ENCODE peak calls at places on chromosome 22, in six cellular contexts. One of them, this sample, is unnamed.
A peak's percentile ranks its signal among the peaks of the same experiment; 100 is the strongest.

GRCh38 chr22:36860821-36861659 is at the start of gene NCF4:
- DNase-seq in PC-3: no peak
- DNase-seq in NB4: peak; percentile 98
- DNase-seq in endothelial cell of umbilical vein: no peak
- DNase-seq in testis: peak; percentile 58
- DNase-seq in AG09319: no peak
- DNase-seq in this sample: no peak

GRCh38 chr22:27647540-27647939 is 154.0 kb downstream of the MN1 start:
- DNase-seq in PC-3: no peak
- DNase-seq in NB4: no peak
- DNase-seq in endothelial cell of umbilical vein: no peak
- DNase-seq in testis: no peak
- DNase-seq in AG09319: no peak
- DNase-seq in this sample: no peak

GRCh38 chr22:49056301-49056700 is 771.4 kb downstream of the BRD1 start:
- DNase-seq in AG09319: no peak
- DNase-seq in testis: no peak
- DNase-seq in endothelial cell of umbilical vein: no peak
- DNase-seq in NB4: no peak
- DNase-seq in PC-3: no peak
- DNase-seq in this sample: no peak

GRCh38 chr22:30204742-30205111 is 41.8 kb downstream of the LIF start:
- DNase-seq in AG09319: peak; percentile 89
- DNase-seq in endothelial cell of umbilical vein: no peak
- DNase-seq in testis: peak; percentile 67
- DNase-seq in PC-3: no peak
- DNase-seq in NB4: no peak
- DNase-seq in this sample: no peak

GRCh38 chr22:17091851-17092250 is 7.1 kb downstream of the IL17RA start:
- DNase-seq in AG09319: no peak
- DNase-seq in endothelial cell of umbilical vein: no peak
- DNase-seq in NB4: no peak
- DNase-seq in testis: no peak
- DNase-seq in PC-3: no peak
- DNase-seq in this sample: no peak

GRCh38 chr22:49239264-49240015 is 588.2 kb downstream of the BRD1 start:
- DNase-seq in endothelial cell of umbilical vein: no peak
- DNase-seq in NB4: no peak
- DNase-seq in PC-3: no peak
- DNase-seq in AG09319: no peak
- DNase-seq in testis: peak; percentile 6
- DNase-seq in this sample: peak; percentile 77

GRCh38 chr22:23649071-23649501 is 17.0 kb upstream of the DRICH1 start:
- DNase-seq in endothelial cell of umbilical vein: no peak
- DNase-seq in NB4: no peak
- DNase-seq in AG09319: no peak
- DNase-seq in PC-3: no peak
- DNase-seq in testis: no peak
- DNase-seq in this sample: no peak

GRCh38 chr22:37045958-37046357 is 5.6 kb upstream of the KCTD17 start:
- DNase-seq in PC-3: peak; percentile 18
- DNase-seq in NB4: peak; percentile 35
- DNase-seq in testis: no peak
- DNase-seq in AG09319: no peak
- DNase-seq in endothelial cell of umbilical vein: peak; percentile 42
- DNase-seq in this sample: no peak

GRCh38 chr22:33803371-33803770 is 116.9 kb downstream of the LARGE1 start:
- DNase-seq in PC-3: peak; percentile 3
- DNase-seq in endothelial cell of umbilical vein: no peak
- DNase-seq in AG09319: peak; percentile 71
- DNase-seq in NB4: peak; percentile 76
- DNase-seq in testis: no peak
- DNase-seq in this sample: no peak

GRCh38 chr22:30251661-30252226 is 5.2 kb upstream of the LIF start:
- DNase-seq in testis: no peak
- DNase-seq in AG09319: no peak
- DNase-seq in PC-3: peak; percentile 60
- DNase-seq in NB4: no peak
- DNase-seq in endothelial cell of umbilical vein: no peak
- DNase-seq in this sample: no peak

GRCh38 chr22:22038178-22038880 is 55.7 kb upstream of the TOP3B start:
- DNase-seq in endothelial cell of umbilical vein: no peak
- DNase-seq in NB4: no peak
- DNase-seq in PC-3: no peak
- DNase-seq in AG09319: no peak
- DNase-seq in testis: no peak
- DNase-seq in this sample: no peak

GRCh38 chr22:36977401-36977861 is 41.8 kb downstream of the TST start:
- DNase-seq in PC-3: peak; percentile 6
- DNase-seq in testis: peak; percentile 81
- DNase-seq in endothelial cell of umbilical vein: peak; percentile 19
- DNase-seq in AG09319: no peak
- DNase-seq in NB4: peak; percentile 81
- DNase-seq in this sample: no peak

GRCh38 chr22:49211176-49211575 is 616.5 kb downstream of the BRD1 start:
- DNase-seq in testis: no peak
- DNase-seq in endothelial cell of umbilical vein: no peak
- DNase-seq in NB4: no peak
- DNase-seq in PC-3: no peak
- DNase-seq in AG09319: no peak
- DNase-seq in this sample: peak; percentile 66

GRCh38 chr22:37300551-37301017 is 18.3 kb downstream of the CYTH4 start:
- DNase-seq in testis: no peak
- DNase-seq in endothelial cell of umbilical vein: no peak
- DNase-seq in PC-3: no peak
- DNase-seq in NB4: peak; percentile 87
- DNase-seq in AG09319: no peak
- DNase-seq in this sample: no peak

GRCh38 chr22:41030891-41031290 is 61.5 kb upstream of the EP300 start:
- DNase-seq in testis: no peak
- DNase-seq in AG09319: no peak
- DNase-seq in NB4: no peak
- DNase-seq in PC-3: no peak
- DNase-seq in endothelial cell of umbilical vein: no peak
- DNase-seq in this sample: no peak

GRCh38 chr22:30092686-30093085 is 12.4 kb downstream of the HORMAD2 start:
- DNase-seq in PC-3: no peak
- DNase-seq in testis: no peak
- DNase-seq in endothelial cell of umbilical vein: no peak
- DNase-seq in AG09319: no peak
- DNase-seq in NB4: no peak
- DNase-seq in this sample: no peak

GRCh38 chr22:40908895-40909294 is 42.3 kb upstream of the RBX1 start:
- DNase-seq in PC-3: no peak
- DNase-seq in AG09319: no peak
- DNase-seq in testis: no peak
- DNase-seq in endothelial cell of umbilical vein: no peak
- DNase-seq in NB4: no peak
- DNase-seq in this sample: no peak

GRCh38 chr22:41504397-41504796 is 35.5 kb downstream of the ACO2 start:
- DNase-seq in NB4: peak; percentile 72
- DNase-seq in PC-3: no peak
- DNase-seq in AG09319: no peak
- DNase-seq in endothelial cell of umbilical vein: no peak
- DNase-seq in testis: no peak
- DNase-seq in this sample: no peak

GRCh38 chr22:41052661-41053490 is 39.5 kb upstream of the EP300 start:
- DNase-seq in NB4: no peak
- DNase-seq in testis: no peak
- DNase-seq in AG09319: no peak
- DNase-seq in PC-3: peak; percentile 50
- DNase-seq in endothelial cell of umbilical vein: no peak
- DNase-seq in this sample: no peak

GRCh38 chr22:30649430-30650007 is 13.9 kb downstream of the SLC35E4 start:
- DNase-seq in testis: no peak
- DNase-seq in AG09319: no peak
- DNase-seq in NB4: peak; percentile 88
- DNase-seq in endothelial cell of umbilical vein: peak; percentile 66
- DNase-seq in PC-3: peak; percentile 90
- DNase-seq in this sample: no peak

GRCh38 chr22:48250286-48250895 is 1487.9 kb downstream of the TBC1D22A start:
- DNase-seq in NB4: no peak
- DNase-seq in testis: no peak
- DNase-seq in AG09319: no peak
- DNase-seq in endothelial cell of umbilical vein: no peak
- DNase-seq in PC-3: no peak
- DNase-seq in this sample: no peak

GRCh38 chr22:35334010-35334409 is 34.3 kb downstream of the TOM1 start:
- DNase-seq in NB4: peak; percentile 90
- DNase-seq in endothelial cell of umbilical vein: no peak
- DNase-seq in testis: no peak
- DNase-seq in AG09319: no peak
- DNase-seq in PC-3: no peak
- DNase-seq in this sample: no peak

GRCh38 chr22:29811377-29811776 is 26.7 kb downstream of the ASCC2 start:
- DNase-seq in AG09319: no peak
- DNase-seq in testis: no peak
- DNase-seq in NB4: no peak
- DNase-seq in endothelial cell of umbilical vein: no peak
- DNase-seq in PC-3: peak; percentile 37
- DNase-seq in this sample: no peak

DNA sequence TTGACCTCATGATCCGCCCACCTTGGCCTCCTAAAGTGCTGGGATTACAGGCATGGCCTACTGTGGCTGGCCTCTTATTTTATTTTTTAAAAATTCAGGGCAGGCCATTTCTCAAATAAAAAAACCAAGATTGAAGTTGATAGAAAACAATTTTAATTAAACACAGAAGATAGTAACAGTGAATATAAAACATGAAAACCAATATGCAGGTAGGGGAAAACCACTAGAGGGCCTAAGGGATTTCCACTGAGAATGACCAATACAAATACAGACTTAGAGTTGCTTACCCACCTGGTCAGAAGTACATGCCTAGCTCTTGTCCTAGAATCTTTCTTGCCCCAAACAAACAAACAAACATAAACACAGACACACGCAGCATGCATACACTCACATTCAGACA is 1.7 kb upstream of the RTCB start:
- DNase-seq in testis: no peak
- DNase-seq in PC-3: peak; percentile 33
- DNase-seq in endothelial cell of umbilical vein: peak; percentile 28
- DNase-seq in AG09319: no peak
- DNase-seq in NB4: peak; percentile 15
- DNase-seq in this sample: no peak
- TF ChIP-seq CTCF in testis: peak; percentile 22
- TF ChIP-seq CTCF in PC-3: peak; percentile 60
- TF ChIP-seq CTCF in endothelial cell of umbilical vein: peak; percentile 36
- TF ChIP-seq CTCF in AG09319: peak; percentile 32
- TF ChIP-seq CTCF in NB4: peak; percentile 9
- TF ChIP-seq CTCF in this sample: peak; percentile 30

DNA sequence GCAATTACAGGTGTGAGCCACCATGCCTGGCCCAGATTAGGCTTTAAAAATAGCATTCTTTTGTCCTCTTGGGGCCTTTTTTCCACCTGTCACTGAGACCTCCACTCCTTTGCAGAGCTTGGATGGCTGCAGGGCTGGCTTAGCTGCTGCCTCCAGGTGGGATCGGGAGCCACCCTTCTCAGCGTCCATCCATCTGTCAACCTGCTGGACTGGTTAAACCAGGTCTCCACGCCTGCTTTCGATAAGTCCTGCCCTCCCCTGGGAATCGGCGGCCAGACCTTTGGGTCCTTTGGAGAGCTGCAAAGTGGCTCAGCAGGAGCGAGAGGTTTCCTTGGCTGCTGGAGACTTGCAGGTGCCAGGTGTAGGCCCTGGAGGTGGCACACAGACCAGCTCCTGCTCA is 23.4 kb upstream of the GRAMD4 start:
- DNase-seq in endothelial cell of umbilical vein: no peak
- DNase-seq in AG09319: no peak
- DNase-seq in PC-3: peak; percentile 92
- DNase-seq in NB4: no peak
- DNase-seq in testis: no peak
- DNase-seq in this sample: no peak
- TF ChIP-seq CTCF in endothelial cell of umbilical vein: no peak
- TF ChIP-seq CTCF in AG09319: no peak
- TF ChIP-seq CTCF in PC-3: peak; percentile 54
- TF ChIP-seq CTCF in NB4: no peak
- TF ChIP-seq CTCF in testis: no peak
- TF ChIP-seq CTCF in this sample: no peak

GRCh38 chr22:45309422-45310227 is at the start of gene FAM118A:
- DNase-seq in NB4: peak; percentile 96
- DNase-seq in AG09319: peak; percentile 73
- DNase-seq in endothelial cell of umbilical vein: peak; percentile 91
- DNase-seq in testis: peak; percentile 94
- DNase-seq in PC-3: peak; percentile 91
- DNase-seq in this sample: peak; percentile 99
- TF ChIP-seq CTCF in NB4: no peak
- TF ChIP-seq CTCF in AG09319: no peak
- TF ChIP-seq CTCF in endothelial cell of umbilical vein: peak; percentile 17
- TF ChIP-seq CTCF in testis: no peak
- TF ChIP-seq CTCF in PC-3: no peak
- TF ChIP-seq CTCF in this sample: no peak

GRCh38 chr22:50579752-50580151 is 1.5 kb upstream of the CPT1B start:
- DNase-seq in AG09319: no peak
- DNase-seq in PC-3: no peak
- DNase-seq in NB4: no peak
- DNase-seq in endothelial cell of umbilical vein: no peak
- DNase-seq in testis: no peak
- DNase-seq in this sample: no peak

GRCh38 chr22:50576806-50577696 is 1.2 kb downstream of the CPT1B start:
- DNase-seq in PC-3: no peak
- DNase-seq in testis: no peak
- DNase-seq in AG09319: no peak
- DNase-seq in NB4: no peak
- DNase-seq in endothelial cell of umbilical vein: no peak
- DNase-seq in this sample: no peak

GRCh38 chr22:50577697-50577986 is 585 bp downstream of the CPT1B start:
- DNase-seq in PC-3: no peak
- DNase-seq in NB4: no peak
- DNase-seq in AG09319: no peak
- DNase-seq in testis: no peak
- DNase-seq in endothelial cell of umbilical vein: no peak
- DNase-seq in this sample: no peak

GRCh38 chr22:50578776-50579310 is 616 bp upstream of the CPT1B start:
- DNase-seq in PC-3: no peak
- DNase-seq in endothelial cell of umbilical vein: no peak
- DNase-seq in NB4: no peak
- DNase-seq in testis: no peak
- DNase-seq in AG09319: no peak
- DNase-seq in this sample: no peak

DNA sequence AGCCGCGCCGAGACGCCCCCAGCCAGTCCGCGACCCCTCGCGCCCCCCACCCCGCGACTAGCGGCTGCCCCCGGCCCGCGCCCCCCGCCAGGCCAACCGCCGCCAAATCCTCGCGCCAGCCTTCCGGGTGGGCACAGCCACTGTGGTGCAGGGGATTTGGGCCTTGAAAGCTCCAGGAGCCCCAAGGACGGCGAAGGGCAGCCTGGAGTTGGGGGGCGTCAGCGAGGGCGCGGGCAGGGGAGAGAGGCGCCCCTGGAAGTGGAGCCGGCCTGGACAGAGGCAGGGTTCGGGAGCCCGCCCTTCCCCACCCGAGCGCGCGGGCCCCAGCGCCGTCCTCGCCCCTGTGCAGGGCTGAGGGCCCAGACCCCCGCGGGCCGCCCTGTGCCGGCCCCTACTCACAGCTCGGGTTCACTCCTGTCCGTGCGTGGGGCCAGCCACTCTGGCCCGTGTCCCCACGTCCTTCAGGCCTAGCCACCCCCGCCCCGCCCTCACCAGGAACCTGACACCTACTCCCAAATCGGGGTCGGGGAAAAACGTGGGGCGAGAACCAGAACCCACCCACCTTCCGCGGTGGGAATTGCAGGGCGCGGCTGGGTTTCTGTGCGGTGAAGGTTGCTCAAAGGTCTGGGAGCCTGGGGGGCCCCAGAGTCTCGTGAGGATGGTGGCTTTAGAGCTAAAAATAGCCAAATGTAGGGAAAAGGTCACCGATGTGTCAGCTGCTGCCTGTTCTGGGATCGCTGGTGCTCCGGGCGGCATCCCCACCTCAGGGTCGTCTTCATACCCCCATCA is at the start of gene CPT1B:
- DNase-seq in testis: no peak
- DNase-seq in endothelial cell of umbilical vein: no peak
- DNase-seq in PC-3: no peak
- DNase-seq in AG09319: no peak
- DNase-seq in NB4: no peak
- DNase-seq in this sample: no peak
- TF ChIP-seq CTCF in testis: no peak
- TF ChIP-seq CTCF in endothelial cell of umbilical vein: no peak
- TF ChIP-seq CTCF in PC-3: no peak
- TF ChIP-seq CTCF in AG09319: no peak
- TF ChIP-seq CTCF in NB4: no peak
- TF ChIP-seq CTCF in this sample: no peak

This sample was measured in osteocyte.